ENCODE peak calls at places on chromosomes 1 and 21, in ten cellular contexts. Z is left ventricle myocardium inferior; M is fibroblast of lung; H is cardiac fibroblast; R is fibroblast of mammary gland; E is GM06990; S is ovary; I is activated CD8-positive, alpha-beta T cell treated with anti-CD3 and anti-CD28 coated beads for 36 hours; N is AG04450; D is bronchial epithelial cell. Y is an unnamed sample.

GRCh38 chr1:89822109-89822962 is 1.5 kb downstream of the LRRC8D start:
- DNase-seq in Z (peak; percentile 24), M (no peak), H (no peak), R (no peak), E (no peak), S (no peak), I (no peak), N (no peak), D (no peak), Y (no peak)

GRCh38 chr1:244319283-244320132 is 132.2 kb downstream of the ADSS2 start:
- DNase-seq in Z (no peak), M (peak; percentile 85), H (peak; percentile 59), R (peak; percentile 94), E (peak; percentile 45), S (no peak), I (peak; percentile 75), N (peak; percentile 36), D (peak; percentile 90), Y (no peak)

GRCh38 chr1:177256153-177256814 is 85.5 kb downstream of the BRINP2 start:
- DNase-seq in Z (peak; percentile 52), M (peak; percentile 99), H (peak; percentile 96), R (peak; percentile 99), E (no peak), S (peak; percentile 39), I (peak; percentile 15), N (peak; percentile 42), D (peak; percentile 83), Y (peak; percentile 76)

GRCh38 chr1:44694863-44695478 is 20.5 kb downstream of the ARMH1 start:
- DNase-seq in Z (no peak), M (no peak), H (no peak), R (no peak), E (peak; percentile 68), S (no peak), I (no peak), N (no peak), D (no peak), Y (no peak)

GRCh38 chr1:161763522-161764098 is 2.5 kb upstream of the ATF6 start:
- DNase-seq in Z (no peak), M (no peak), H (no peak), R (peak; percentile 10), E (no peak), S (no peak), I (peak; percentile 69), N (no peak), D (peak; percentile 29), Y (peak; percentile 28)

GRCh38 chr1:182888736-182889531 is 49.8 kb downstream of the DHX9 start:
- DNase-seq in Z (no peak), M (peak; percentile 53), H (no peak), R (peak; percentile 45), E (no peak), S (no peak), I (no peak), N (no peak), D (no peak), Y (no peak)

GRCh38 chr1:216015116-216015515 is 408.1 kb downstream of the USH2A start:
- DNase-seq in Z (no peak), M (no peak), H (no peak), R (no peak), E (no peak), S (no peak), I (no peak), N (no peak), D (no peak), Y (no peak)

GRCh38 chr1:84782311-84782771 is 92.1 kb upstream of the SSX2IP start:
- DNase-seq in Z (peak; percentile 64), M (peak; percentile 23), H (peak; percentile 65), R (peak; percentile 51), E (peak; percentile 69), S (peak; percentile 28), I (peak; percentile 88), N (no peak), D (no peak), Y (peak; percentile 52)

GRCh38 chr1:230699716-230700115 is 14.2 kb downstream of the AGT start:
- DNase-seq in Z (no peak), M (no peak), H (no peak), R (no peak), E (no peak), S (no peak), I (no peak), N (no peak), D (no peak), Y (no peak)

GRCh38 chr1:164774819-164775654 is 216.1 kb downstream of the PBX1 start:
- DNase-seq in Z (no peak), M (no peak), H (no peak), R (no peak), E (no peak), S (no peak), I (no peak), N (no peak), D (no peak), Y (no peak)

GRCh38 chr1:158830074-158830677 is 975 bp upstream of the MNDA start:
- DNase-seq in Z (no peak), M (no peak), H (no peak), R (no peak), E (no peak), S (no peak), I (no peak), N (no peak), D (no peak), Y (no peak)

GRCh38 chr21:45975017-45975595 is 6.5 kb upstream of the COL6A1 start:
- DNase-seq in Z (peak; percentile 77), M (no peak), H (peak; percentile 52), R (peak; percentile 69), E (no peak), S (peak; percentile 77), I (no peak), N (no peak), D (no peak), Y (no peak)

GRCh38 chr1:156836892-156837291 is 20.2 kb upstream of the SH2D2A start:
- DNase-seq in Z (no peak), M (no peak), H (no peak), R (no peak), E (no peak), S (no peak), I (no peak), N (no peak), D (no peak), Y (no peak)

GRCh38 chr1:29409616-29410015 is 173.3 kb downstream of the PTPRU start:
- DNase-seq in Z (no peak), M (no peak), H (no peak), R (no peak), E (no peak), S (no peak), I (no peak), N (no peak), D (no peak), Y (no peak)

DNA sequence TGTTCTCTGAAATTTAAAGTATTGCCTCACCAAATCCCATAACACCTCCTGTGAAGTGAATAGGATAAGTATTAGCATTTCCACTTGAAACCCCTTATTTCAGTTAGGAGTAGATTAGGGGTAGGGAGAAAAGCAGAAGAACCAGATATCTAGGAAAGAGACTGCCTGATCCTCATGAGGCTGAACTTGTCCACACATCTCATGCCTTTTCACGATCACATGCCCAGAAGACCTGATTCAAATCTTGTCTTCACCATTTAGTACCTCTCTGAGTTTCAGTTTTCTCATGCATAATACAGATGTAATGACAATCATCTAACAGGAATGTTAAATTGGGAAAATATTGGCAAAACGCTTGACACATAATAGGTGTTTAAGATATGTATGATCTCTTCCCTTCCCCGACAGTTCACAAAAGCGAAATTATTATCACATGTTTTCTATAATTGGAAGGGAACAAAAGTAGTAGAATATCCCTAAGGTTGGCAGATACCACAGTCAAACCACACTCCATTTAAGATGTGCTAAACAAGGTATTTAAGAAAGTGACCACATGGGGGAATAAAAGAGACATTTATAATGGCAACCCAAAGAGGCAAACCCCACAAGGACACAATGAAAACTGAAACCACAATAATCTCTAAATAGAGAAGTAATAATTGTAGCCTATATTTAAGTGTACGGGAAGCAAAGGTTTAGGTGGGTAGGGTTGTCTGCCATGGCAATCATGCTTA is 25.2 kb downstream of the GFI1 start:
- DNase-seq in Z (no peak), M (no peak), H (no peak), R (no peak), E (peak; percentile 57), S (no peak), I (no peak), N (no peak), D (no peak), Y (no peak)
- TF ChIP-seq CTCF in Z (no peak), M (no peak), H (no peak), R (no peak), E (peak; percentile 22), S (no peak), I (peak; percentile 23), N (no peak), D (no peak), Y (no peak)

GRCh38 chr1:38502772-38503171 is 356.8 kb downstream of the RRAGC start:
- DNase-seq in Z (no peak), M (no peak), H (peak; percentile 1), R (no peak), E (no peak), S (no peak), I (no peak), N (no peak), D (no peak), Y (no peak)
- TF ChIP-seq CTCF in Z (no peak), M (no peak), H (no peak), R (no peak), E (peak; percentile 50), S (no peak), I (no peak), N (no peak), D (no peak), Y (no peak)

GRCh38 chr1:23461050-23461449 is 22.9 kb downstream of the ASAP3 start:
- DNase-seq in Z (no peak), M (no peak), H (no peak), R (no peak), E (no peak), S (no peak), I (no peak), N (no peak), D (no peak), Y (no peak)
- TF ChIP-seq CTCF in Z (no peak), M (no peak), H (no peak), R (no peak), E (no peak), S (no peak), I (no peak), N (no peak), D (no peak), Y (no peak)

GRCh38 chr1:238396140-238396539 is 505.4 kb upstream of the ZP4 start:
- DNase-seq in Z (no peak), M (no peak), H (no peak), R (no peak), E (no peak), S (no peak), I (no peak), N (no peak), D (no peak), Y (no peak)

GRCh38 chr1:238404921-238405320 is 514.2 kb upstream of the ZP4 start:
- DNase-seq in Z (no peak), M (no peak), H (no peak), R (no peak), E (no peak), S (no peak), I (no peak), N (no peak), D (no peak), Y (no peak)

GRCh38 chr1:238404506-238404905 is 513.8 kb upstream of the ZP4 start:
- DNase-seq in Z (no peak), M (no peak), H (no peak), R (no peak), E (no peak), S (no peak), I (no peak), N (no peak), D (no peak), Y (no peak)

GRCh38 chr1:238401138-238401537 is 510.4 kb upstream of the ZP4 start:
- DNase-seq in Z (no peak), M (no peak), H (no peak), R (no peak), E (no peak), S (no peak), I (no peak), N (no peak), D (no peak), Y (no peak)

GRCh38 chr1:238399558-238399957 is 508.8 kb upstream of the ZP4 start:
- DNase-seq in Z (no peak), M (no peak), H (no peak), R (peak; percentile 0), E (no peak), S (no peak), I (no peak), N (no peak), D (no peak), Y (no peak)
- TF ChIP-seq CTCF in Z (no peak), M (no peak), H (no peak), R (no peak), E (no peak), S (no peak), I (no peak), N (no peak), D (no peak), Y (no peak)